ENCODE peak calls at places on chromosomes 4 and X, in six cellular contexts. J is central memory CD8-positive, alpha-beta T cell; G is NCI-H2171 treated with DMSO at 0.1 percent for 48 hours; F is astrocyte of the hippocampus; U is H9; N is IMR-90. T is an unnamed sample.

GRCh38 chr4:961651-962230 is 11.6 kb downstream of the DGKQ start:
- DNase-seq in J (no peak), G (no peak), F (no peak), U (no peak), N (no peak), T (no peak)

GRCh38 chrX:26071618-26072017 is 66.5 kb upstream of the MAGEB18 start:
- DNase-seq in J (no peak), G (no peak), F (no peak), U (no peak), N (no peak), T (no peak)

GRCh38 chr4:80461412-80461811 is 125.9 kb downstream of the CFAP299 start:
- DNase-seq in J (no peak), G (no peak), F (no peak), U (no peak), N (no peak), T (peak)

GRCh38 chrX:123859409-123859827 is 435 bp upstream of the XIAP start:
- DNase-seq in J (no peak), G (peak), F (no peak), U (no peak), N (no peak), T (peak)

GRCh38 chr4:27217261-27217769 is 356.7 kb downstream of the STIM2 start:
- DNase-seq in J (no peak), G (no peak), F (peak), U (no peak), N (peak), T (peak)

GRCh38 chrX:132631579-132632232 is 142.9 kb upstream of the MBNL3 start:
- DNase-seq in J (no peak), G (peak), F (peak), U (no peak), N (peak), T (peak)

GRCh38 chrX:6644411-6644810 is 109.5 kb upstream of the VCX3A start:
- DNase-seq in J (no peak), G (no peak), F (no peak), U (no peak), N (no peak), T (peak)

GRCh38 chr4:70992354-70992753 is 1.1 kb upstream of the DCK start:
- DNase-seq in J (no peak), G (peak), F (no peak), U (peak), N (no peak), T (peak)

GRCh38 chr4:12679217-12679616 is 804.9 kb downstream of the RAB28 start:
- DNase-seq in J (no peak), G (no peak), F (peak), U (no peak), N (no peak), T (no peak)

GRCh38 chr4:120683902-120684540 is 238.5 kb downstream of the PRDM5 start:
- DNase-seq in J (no peak), G (no peak), F (no peak), U (no peak), N (no peak), T (peak)

GRCh38 chrX:20189171-20189570 is 47.5 kb upstream of the EIF1AX start:
- DNase-seq in J (no peak), G (no peak), F (no peak), U (no peak), N (no peak), T (no peak)

GRCh38 chr4:186722856-186723206 is 825 bp downstream of the FAT1 start:
- DNase-seq in J (no peak), G (no peak), F (no peak), U (no peak), N (no peak), T (no peak)

GRCh38 chr4:110049951-110050925 is 137.6 kb downstream of the EGF start:
- DNase-seq in J (peak), G (no peak), F (peak), U (no peak), N (peak), T (peak)

GRCh38 chr4:124321370-124321769 is 391.2 kb downstream of the ANKRD50 start:
- DNase-seq in J (no peak), G (no peak), F (peak), U (no peak), N (peak), T (no peak)

GRCh38 chr4:155953151-155954117 is at the start of gene CTSO:
- DNase-seq in J (peak), G (peak), F (peak), U (peak), N (peak), T (peak)

GRCh38 chr4:620851-621261 is 4.5 kb upstream of the PDE6B start:
- DNase-seq in J (no peak), G (no peak), F (no peak), U (no peak), N (no peak), T (no peak)

GRCh38 chrX:45083314-45083713 is 117.4 kb downstream of the DIPK2B start:
- DNase-seq in J (no peak), G (no peak), F (no peak), U (no peak), N (no peak), T (no peak)